ENCODE peak calls at places on chromosomes 1 and 21, in five cellular contexts. K is HCT116, L is HepG2, A is GM12878, H is K562. W is an unnamed sample.
A peak's percentile ranks its signal among the peaks of the same experiment; 100 is the strongest.

GRCh38 chr1:224450956-224451350 is 16.4 kb upstream of the WDR26 start:
- DNase-seq in L (no peak), K (no peak), A (no peak), H (no peak), W (no peak)

GRCh38 chr1:65772607-65773006 is 20.1 kb upstream of the PDE4B start:
- DNase-seq in H (no peak), L (no peak), K (no peak), A (no peak), W (no peak)

GRCh38 chr1:247110627-247111258 is 6.6 kb upstream of the ZNF669 start:
- DNase-seq in K (no peak), H (peak; percentile 94), L (no peak), A (no peak), W (no peak)

GRCh38 chr1:6222644-6223043 is 13.1 kb downstream of the ICMT start:
- DNase-seq in A (no peak), K (no peak), H (no peak), L (no peak), W (no peak)

GRCh38 chr1:145936247-145936646 is 9.0 kb upstream of the RBM8A start:
- DNase-seq in K (no peak), A (no peak), H (no peak), L (no peak), W (no peak)

GRCh38 chr1:88608139-88608943 is 75.7 kb upstream of the PKN2 start:
- DNase-seq in L (peak; percentile 22), K (peak; percentile 32), A (no peak), H (peak; percentile 52), W (no peak)

GRCh38 chr1:72202761-72203160 is 79.6 kb downstream of the NEGR1 start:
- DNase-seq in H (no peak), L (no peak), K (no peak), A (no peak), W (no peak)

GRCh38 chr1:67700692-67701410 is 15.8 kb downstream of the GADD45A start:
- DNase-seq in A (no peak), H (peak; percentile 93), K (peak; percentile 93), L (peak; percentile 98), W (no peak)

GRCh38 chr21:41207401-41208388 is 39.7 kb downstream of the BACE2 start:
- DNase-seq in L (peak; percentile 3), K (no peak), A (no peak), H (peak; percentile 21), W (no peak)

GRCh38 chr1:192158181-192158580 is at the start of gene RGS18:
- DNase-seq in A (peak; percentile 11), L (no peak), K (no peak), H (peak; percentile 27), W (no peak)
- TF ChIP-seq SP1 in A (no peak), L (no peak), K (no peak), H (no peak), W (no peak)

DNA sequence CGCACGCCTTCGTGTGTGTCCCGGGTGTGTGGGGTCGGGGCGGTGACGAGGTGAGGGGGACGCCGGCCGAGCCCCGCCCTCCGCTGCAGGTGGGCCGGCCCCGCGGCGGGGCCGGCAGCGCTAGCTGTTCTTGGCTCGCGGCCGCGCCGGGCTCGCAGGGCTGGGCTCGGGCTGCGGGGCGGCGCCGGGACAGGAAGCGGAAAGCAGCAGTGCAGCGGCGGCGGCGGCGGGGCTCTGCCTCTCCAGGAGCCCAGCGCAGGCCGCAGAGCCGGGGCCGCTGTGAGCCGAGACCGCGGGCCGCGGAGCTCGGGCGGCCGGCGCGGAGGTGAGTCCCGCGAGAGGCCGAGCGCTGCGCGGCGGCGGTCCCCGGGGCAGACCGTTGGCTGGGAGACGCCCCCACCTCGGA is at the start of gene VANGL1:
- DNase-seq in K (no peak), A (no peak), L (peak; percentile 34), H (peak; percentile 87), W (peak; percentile 77)
- TF ChIP-seq POLR2A in K (peak; percentile 53), A (peak; percentile 63), L (no peak), H (no peak), W (no peak)

DNA sequence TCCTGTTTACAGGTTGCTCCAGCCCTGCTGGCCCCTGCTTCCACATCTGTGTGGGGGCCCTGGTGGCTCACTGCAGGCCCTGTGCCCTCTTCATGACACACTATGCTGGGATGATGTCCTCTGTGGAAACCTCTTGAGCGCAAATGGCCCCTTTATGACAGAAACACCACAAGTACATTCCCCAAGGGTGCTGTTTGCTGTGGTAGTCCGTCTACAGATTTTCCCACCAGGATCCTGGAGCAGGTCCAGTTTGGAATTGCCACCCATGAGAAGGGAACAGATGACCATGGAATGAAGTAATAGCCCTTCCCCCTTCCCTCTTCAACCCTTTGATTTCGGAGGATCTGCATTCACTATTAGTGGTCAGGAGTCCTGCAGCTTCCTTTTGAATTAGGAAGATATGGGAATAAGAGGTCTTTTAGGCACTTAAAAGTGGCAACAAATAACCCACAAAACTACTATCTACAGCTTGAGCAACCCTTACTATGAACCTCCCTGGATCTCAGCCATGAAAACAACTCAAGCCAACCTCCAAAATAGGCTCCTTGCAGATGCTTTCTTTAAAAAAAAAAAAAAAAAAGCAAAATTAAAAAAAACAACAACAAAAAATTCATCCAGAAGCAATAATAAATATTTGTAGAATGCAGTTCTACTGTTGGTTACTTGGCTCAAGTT is 121.9 kb upstream of the TSPAN2 start:
- DNase-seq in L (no peak), H (no peak), K (no peak), A (no peak), W (no peak)
- TF ChIP-seq SP1 in L (no peak), H (no peak), K (no peak), A (no peak), W (no peak)

GRCh38 chr1:47313915-47314664 is at the start of gene STIL:
- DNase-seq in L (peak; percentile 99), H (peak; percentile 100), K (peak; percentile 100), A (peak; percentile 96), W (peak; percentile 97)
- TF ChIP-seq POLR2A in L (peak; percentile 79), H (peak; percentile 97), K (peak; percentile 73), A (peak; percentile 89), W (peak; percentile 52)

GRCh38 chr1:77534456-77534855 is 148.0 kb downstream of the ZZZ3 start:
- DNase-seq in H (no peak), L (no peak), A (no peak), K (no peak), W (no peak)
- TF ChIP-seq SP1 in H (no peak), L (no peak), A (no peak), K (no peak), W (no peak)

GRCh38 chr1:40256401-40257084 is 1.5 kb upstream of the ZMPSTE24 start:
- DNase-seq in H (no peak), A (no peak), K (no peak), L (no peak), W (no peak)

GRCh38 chr1:40255231-40255630 is 2.8 kb upstream of the ZMPSTE24 start:
- DNase-seq in A (no peak), H (no peak), K (no peak), L (no peak), W (no peak)

GRCh38 chr1:40257313-40257687 is 736 bp upstream of the ZMPSTE24 start:
- DNase-seq in L (no peak), K (peak; percentile 16), A (no peak), H (no peak), W (no peak)

GRCh38 chr1:40258445-40258769 is 371 bp downstream of the ZMPSTE24 start:
- DNase-seq in H (no peak), A (no peak), L (peak; percentile 3), K (no peak), W (no peak)

DNA sequence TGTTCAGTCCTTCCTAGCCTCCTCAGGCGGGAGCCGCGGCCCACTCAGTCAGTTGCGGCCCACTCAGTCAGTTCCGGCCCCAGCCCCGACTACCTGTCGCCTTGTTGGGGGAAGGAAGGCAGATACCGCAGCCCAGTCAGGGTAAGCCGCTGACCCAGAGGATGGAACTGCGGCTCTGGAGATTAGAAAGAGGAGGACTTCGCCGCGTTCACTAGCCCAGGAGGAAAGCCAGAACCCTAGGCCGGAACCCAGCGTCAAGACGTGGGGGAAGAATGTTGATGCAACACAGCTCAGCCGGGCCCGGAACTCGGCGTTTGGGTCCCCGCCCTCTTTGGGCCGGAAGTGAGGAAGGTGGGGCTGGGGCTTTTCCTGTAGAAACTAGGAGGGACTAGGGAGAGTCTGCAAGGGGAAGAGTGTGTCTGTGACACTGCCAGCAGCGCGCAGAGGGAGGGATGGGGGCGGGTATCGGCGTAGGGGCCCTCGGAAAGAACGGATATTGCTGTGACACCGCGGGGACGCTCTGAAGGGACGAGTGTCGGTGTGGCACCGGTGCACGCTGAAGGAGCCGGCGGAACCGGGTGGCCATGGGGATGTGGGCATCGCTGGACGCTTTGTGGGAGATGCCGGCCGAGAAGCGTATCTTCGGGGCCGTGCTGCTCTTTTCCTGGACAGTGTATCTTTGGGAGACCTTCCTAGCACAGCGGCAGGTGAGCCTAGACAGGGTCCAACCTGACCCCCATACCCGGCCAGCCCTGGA is at the start of gene ZMPSTE24:
- DNase-seq in A (peak; percentile 87), K (peak; percentile 97), H (peak; percentile 99), L (peak; percentile 95), W (peak; percentile 94)
- TF ChIP-seq POLR2A in A (peak; percentile 90), K (peak; percentile 63), H (peak; percentile 96), L (peak; percentile 74), W (peak; percentile 64)

GRCh38 chr1:33039840-33040239 is 3.2 kb upstream of the AK2 start:
- DNase-seq in H (no peak), K (no peak), A (no peak), L (no peak), W (no peak)
- TF ChIP-seq SP1 in H (no peak), K (no peak), A (no peak), L (no peak), W (no peak)

GRCh38 chr1:221794925-221795324 is 53.0 kb upstream of the DUSP10 start:
- DNase-seq in L (no peak), A (no peak), H (no peak), K (no peak), W (no peak)

GRCh38 chr1:221791846-221792245 is 50.0 kb upstream of the DUSP10 start:
- DNase-seq in H (no peak), K (no peak), L (no peak), A (no peak), W (no peak)

GRCh38 chr1:221795400-221795799 is 53.5 kb upstream of the DUSP10 start:
- DNase-seq in L (no peak), H (no peak), A (no peak), K (no peak), W (no peak)

GRCh38 chr1:221794079-221794670 is 52.3 kb upstream of the DUSP10 start:
- DNase-seq in L (no peak), K (no peak), A (peak; percentile 82), H (no peak), W (no peak)

GRCh38 chr1:221793439-221794078 is 51.7 kb upstream of the DUSP10 start:
- DNase-seq in K (no peak), L (no peak), A (peak; percentile 70), H (no peak), W (no peak)
- TF ChIP-seq POLR2A in K (no peak), L (no peak), A (peak; percentile 39), H (no peak), W (no peak)

W was measured in H1.